ENCODE peak calls at places on chromosome 16, in eight cellular contexts. S, P, O, J, Y, I, L and Q are unnamed samples.

GRCh38 chr16:17258848-17259713 is 211.7 kb downstream of the XYLT1 start:
- DNase-seq in J (no peak), P (peak), L (no peak), O (peak), S (no peak), I (no peak), Y (peak), Q (no peak)

GRCh38 chr16:87060026-87060986 is 256.9 kb downstream of the C16orf95 start:
- DNase-seq in S (no peak), I (no peak), J (no peak), Y (peak), O (peak), P (peak), L (no peak), Q (peak)

GRCh38 chr16:48831081-48831722 is 221.2 kb upstream of the N4BP1 start:
- DNase-seq in Y (no peak), P (no peak), S (no peak), I (peak), O (peak), L (peak), J (no peak), Q (peak)

GRCh38 chr16:68948230-68948910 is 105.0 kb downstream of the TANGO6 start:
- DNase-seq in L (peak), I (no peak), J (no peak), Y (no peak), O (no peak), S (no peak), P (no peak), Q (no peak)

GRCh38 chr16:66443269-66443652 is 16.2 kb downstream of the BEAN1 start:
- DNase-seq in S (no peak), P (no peak), L (no peak), Y (no peak), O (no peak), J (no peak), I (no peak), Q (no peak)

GRCh38 chr16:10576390-10577304 is 3.8 kb downstream of the EMP2 start:
- DNase-seq in P (no peak), J (no peak), L (no peak), Y (no peak), O (no peak), S (no peak), I (no peak), Q (no peak)

GRCh38 chr16:21300309-21301167 is 22.4 kb upstream of the CRYM start:
- DNase-seq in S (peak), Y (peak), J (peak), I (peak), O (peak), L (peak), P (peak), Q (peak)

GRCh38 chr16:67608367-67608766 is 36.6 kb upstream of the CARMIL2 start:
- DNase-seq in L (no peak), J (no peak), P (no peak), I (no peak), Y (no peak), O (no peak), S (no peak), Q (no peak)

GRCh38 chr16:24337013-24337412 is 80.9 kb downstream of the CACNG3 start:
- DNase-seq in Y (no peak), P (no peak), J (no peak), O (peak), S (no peak), I (no peak), L (no peak), Q (no peak)

GRCh38 chr16:87765473-87765775 is 362 bp downstream of the KLHDC4 start:
- DNase-seq in S (peak), L (no peak), P (peak), O (peak), Y (no peak), J (no peak), I (no peak), Q (no peak)

GRCh38 chr16:30509081-30509480 is 17.3 kb downstream of the ZNF768 start:
- DNase-seq in I (no peak), Y (no peak), P (no peak), L (no peak), S (no peak), O (no peak), J (no peak), Q (no peak)

GRCh38 chr16:11400076-11400475 is 54.8 kb downstream of the RMI2 start:
- DNase-seq in I (no peak), P (no peak), O (no peak), S (peak), J (no peak), Y (no peak), L (no peak), Q (no peak)

GRCh38 chr16:472199-472504 is 46.7 kb downstream of the RAB11FIP3 start:
- DNase-seq in P (no peak), L (no peak), J (no peak), S (no peak), I (no peak), O (no peak), Y (no peak), Q (no peak)

GRCh38 chr16:67040906-67041305 is 12.0 kb downstream of the CBFB start:
- DNase-seq in S (no peak), O (no peak), Y (no peak), L (no peak), I (no peak), P (no peak), J (no peak), Q (no peak)

GRCh38 chr16:64475627-64476351 is 646.1 kb downstream of the CDH11 start:
- DNase-seq in O (no peak), J (peak), P (no peak), Y (no peak), S (no peak), I (no peak), L (no peak), Q (no peak)

GRCh38 chr16:396605-397004 is 394 bp upstream of the NME4 start:
- DNase-seq in I (no peak), L (peak), S (peak), O (peak), J (peak), P (no peak), Y (peak), Q (peak)

GRCh38 chr16:6484931-6485330 is 847.7 kb upstream of the RBFOX1 start:
- DNase-seq in O (no peak), J (no peak), I (no peak), S (no peak), Y (no peak), L (no peak), P (no peak), Q (no peak)

GRCh38 chr16:27767081-27767480 is 217.1 kb downstream of the KATNIP start:
- DNase-seq in I (no peak), J (no peak), O (no peak), P (no peak), S (no peak), L (no peak), Y (no peak), Q (no peak)

GRCh38 chr16:11290102-11290893 is 9.2 kb upstream of the PRM1 start:
- DNase-seq in O (no peak), L (no peak), J (no peak), S (no peak), I (no peak), Y (no peak), P (no peak), Q (no peak)

GRCh38 chr16:29107299-29107698 is 122.4 kb downstream of the LAT start:
- DNase-seq in I (no peak), L (peak), S (no peak), O (peak), P (no peak), Y (no peak), J (peak), Q (peak)

GRCh38 chr16:1245452-1246005 is 5.0 kb downstream of the TPSAB1 start:
- DNase-seq in O (no peak), S (no peak), L (no peak), Y (no peak), J (no peak), I (no peak), P (no peak), Q (no peak)

GRCh38 chr16:29816694-29817441 is 916 bp downstream of the PAGR1 start:
- DNase-seq in O (peak), I (no peak), Y (peak), S (peak), P (peak), L (peak), J (peak), Q (peak)

GRCh38 chr16:546909-547770 is 13.1 kb upstream of the PRR35 start:
- DNase-seq in J (peak), Y (no peak), L (no peak), S (peak), P (no peak), O (peak), I (no peak), Q (peak)

GRCh38 chr16:76265434-76266045 is 11.7 kb upstream of the CNTNAP4 start:
- DNase-seq in L (peak), J (peak), Y (no peak), P (peak), S (peak), O (peak), I (peak), Q (peak)

GRCh38 chr16:87203060-87203656 is 114.0 kb downstream of the C16orf95 start:
- DNase-seq in O (peak), Y (peak), J (peak), I (peak), S (peak), L (peak), P (peak), Q (peak)

GRCh38 chr16:72085002-72085401 is 8.4 kb downstream of the TXNL4B start:
- DNase-seq in Y (no peak), O (no peak), I (no peak), S (no peak), L (no peak), J (no peak), P (no peak), Q (no peak)

GRCh38 chr16:26987631-26988030 is 79.1 kb upstream of the C16orf82 start:
- DNase-seq in L (no peak), Y (no peak), J (no peak), I (no peak), P (no peak), S (no peak), O (no peak), Q (no peak)

GRCh38 chr16:48961546-48961945 is 320.1 kb downstream of the CBLN1 start:
- DNase-seq in P (no peak), Y (no peak), L (peak), J (no peak), S (no peak), I (no peak), O (no peak), Q (no peak)

GRCh38 chr16:9098377-9099090 is 7.1 kb downstream of the HAPSTR1 start:
- DNase-seq in I (no peak), O (no peak), P (no peak), S (no peak), Y (no peak), L (no peak), J (no peak), Q (no peak)

GRCh38 chr16:9095171-9095570 is 3.7 kb downstream of the HAPSTR1 start:
- DNase-seq in J (no peak), S (no peak), O (no peak), I (no peak), L (no peak), Y (no peak), P (no peak), Q (no peak)

GRCh38 chr16:9097266-9098219 is 6.1 kb downstream of the HAPSTR1 start:
- DNase-seq in O (no peak), S (no peak), Y (no peak), J (no peak), I (no peak), L (no peak), P (no peak), Q (peak)

GRCh38 chr16:9095998-9096397 is 4.6 kb downstream of the HAPSTR1 start:
- DNase-seq in I (no peak), P (no peak), O (no peak), L (no peak), S (no peak), J (no peak), Y (no peak), Q (no peak)

GRCh38 chr16:9096416-9096952 is 5.0 kb downstream of the HAPSTR1 start:
- DNase-seq in Y (no peak), I (no peak), S (no peak), O (no peak), L (peak), J (no peak), P (no peak), Q (no peak)
- TF ChIP-seq EZH2phosphoT487 in Y (no peak), I (no peak), S (no peak), O (no peak), L (no peak), J (no peak), P (no peak), Q (no peak)

GRCh38 chr16:57914244-57915173 is 56.4 kb downstream of the CNGB1 start:
- DNase-seq in Y (no peak), I (no peak), O (no peak), S (no peak), P (no peak), L (no peak), J (no peak), Q (no peak)
- TF ChIP-seq CTCF in Y (no peak), I (no peak), O (no peak), S (no peak), P (peak), L (peak), J (no peak), Q (no peak)

GRCh38 chr16:3961449-3961849 is 80.9 kb upstream of the CREBBP start:
- DNase-seq in L (peak), O (peak), Y (no peak), J (no peak), I (no peak), S (no peak), P (no peak), Q (no peak)
- H3K4me2 ChIP-seq in L (peak), O (no peak), Y (no peak), J (no peak), I (peak), S (no peak), P (no peak), Q (no peak)

GRCh38 chr16:70687671-70688265 is 1.9 kb upstream of the MTSS2 start:
- DNase-seq in I (no peak), P (no peak), J (no peak), S (no peak), L (no peak), O (no peak), Y (no peak), Q (no peak)

GRCh38 chr16:70685938-70686375 is at the start of gene MTSS2:
- DNase-seq in O (peak), I (peak), J (peak), L (peak), S (peak), Y (peak), P (no peak), Q (peak)

GRCh38 chr16:70688266-70688742 is 2.5 kb upstream of the MTSS2 start:
- DNase-seq in O (peak), P (no peak), S (peak), L (no peak), Y (no peak), J (no peak), I (no peak), Q (no peak)

GRCh38 chr16:70686376-70687171 is 721 bp upstream of the MTSS2 start:
- DNase-seq in O (no peak), Y (no peak), L (no peak), P (no peak), I (no peak), J (no peak), S (no peak), Q (no peak)

GRCh38 chr16:70687172-70687531 is 1.3 kb upstream of the MTSS2 start:
- DNase-seq in S (no peak), P (no peak), O (no peak), I (no peak), Y (no peak), J (no peak), L (no peak), Q (no peak)
- TF ChIP-seq EZH2phosphoT487 in S (no peak), P (no peak), O (no peak), I (no peak), Y (no peak), J (no peak), L (no peak), Q (no peak)

DNA sequence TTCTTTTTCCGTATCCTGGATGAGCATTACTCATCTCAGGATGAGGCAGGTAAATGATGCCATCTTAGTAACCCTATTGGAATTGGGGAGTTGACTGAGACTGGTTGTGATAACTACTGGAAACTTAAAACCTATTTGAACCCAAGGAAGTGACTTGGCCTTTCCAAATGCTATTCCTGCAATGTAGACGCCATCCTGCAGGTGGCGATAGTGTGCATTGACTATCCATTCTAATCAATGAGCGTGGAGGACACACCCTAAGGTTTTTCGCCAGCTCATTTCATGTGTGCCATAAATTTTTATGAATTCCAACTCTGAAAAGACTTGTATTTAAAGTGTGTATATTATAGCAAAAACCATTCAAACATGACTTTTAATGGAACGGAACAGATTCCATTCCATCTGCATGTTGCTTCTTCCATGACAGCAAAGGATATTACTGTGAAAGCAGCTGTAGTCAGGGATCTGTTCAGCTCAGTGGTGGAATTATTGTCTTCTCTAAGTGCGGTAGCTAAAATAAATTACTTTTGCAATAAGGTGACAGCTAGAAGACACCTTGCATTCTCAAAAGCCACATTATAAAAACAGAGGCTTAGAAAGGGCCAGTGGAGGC is 55.3 kb downstream of the SYT17 start:
- DNase-seq in S (no peak), Y (peak), L (peak), I (peak), O (peak), J (peak), P (peak), Q (peak)
- TF ChIP-seq CTCF in S (peak), Y (peak), L (peak), I (peak), O (peak), J (peak), P (peak), Q (peak)

GRCh38 chr16:9072806-9073341 is 18.6 kb upstream of the HAPSTR1 start:
- DNase-seq in O (no peak), S (no peak), I (no peak), P (peak), L (peak), J (no peak), Y (peak), Q (no peak)
- H3K4me2 ChIP-seq in O (no peak), S (peak), I (no peak), P (peak), L (peak), J (no peak), Y (peak), Q (no peak)

GRCh38 chr16:88963583-88963982 is 13.4 kb downstream of the CBFA2T3 start:
- DNase-seq in I (no peak), S (no peak), P (no peak), Y (no peak), O (no peak), J (no peak), L (peak), Q (no peak)
- TF ChIP-seq EZH2phosphoT487 in I (no peak), S (no peak), P (no peak), Y (no peak), O (no peak), J (no peak), L (no peak), Q (no peak)

DNA sequence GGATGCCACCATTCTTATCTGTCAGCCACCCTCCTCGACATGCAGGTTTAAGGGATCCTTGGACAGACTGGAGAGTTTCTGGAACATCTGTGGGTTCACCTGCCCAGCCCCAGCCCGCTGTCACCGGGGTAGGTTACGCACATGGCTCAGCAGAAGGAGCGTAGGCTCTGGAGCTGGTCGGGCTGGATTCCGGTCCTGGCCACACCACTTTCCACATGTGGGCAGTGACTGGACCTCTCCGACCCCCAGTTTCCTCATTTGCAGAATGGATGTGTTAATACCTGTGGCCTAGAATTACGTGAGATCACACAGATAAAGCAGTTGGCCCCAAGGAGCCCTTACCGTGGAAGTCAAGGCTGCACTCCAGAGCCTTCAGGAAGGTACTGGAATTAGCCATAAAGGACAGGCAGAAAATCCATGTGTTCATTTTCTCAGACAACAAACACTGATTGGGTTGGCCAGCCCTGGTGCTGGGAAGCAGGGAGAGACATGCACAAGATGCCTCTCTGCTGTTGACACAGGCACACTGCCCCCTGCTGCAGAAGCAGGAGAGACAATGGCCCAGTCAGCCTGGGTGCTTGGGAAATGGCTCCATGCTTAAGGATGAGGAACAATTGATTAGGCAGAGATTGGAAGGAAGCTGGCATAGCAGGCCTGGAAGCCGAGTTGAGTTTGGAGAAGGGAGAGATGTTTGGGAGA is 58.8 kb downstream of the SF3B3 start:
- DNase-seq in I (no peak), L (no peak), Y (no peak), S (no peak), P (no peak), J (no peak), O (peak), Q (peak)
- TF ChIP-seq CTCF in I (no peak), L (peak), Y (peak), S (peak), P (peak), J (peak), O (peak), Q (peak)

GRCh38 chr16:85498607-85499006 is 114.5 kb upstream of the GSE1 start:
- DNase-seq in Y (peak), S (no peak), I (no peak), O (no peak), L (no peak), J (no peak), P (peak), Q (no peak)
- H3K4me2 ChIP-seq in Y (no peak), S (no peak), I (no peak), O (no peak), L (no peak), J (no peak), P (no peak), Q (no peak)